ENCODE peak calls at places on chromosomes 7 and 10, in five cellular contexts. One of them, this sample, is unnamed.

GRCh38 chr7:78620931-78621330 is 822.4 kb downstream of the PHTF2 start:
- DNase-seq in fibroblast of gingiva: no peak
- DNase-seq in putamen: no peak
- DNase-seq in AG08396: no peak
- DNase-seq in HTR-8/SVneo: no peak
- DNase-seq in this sample: no peak

GRCh38 chr10:77281719-77282118 is 355.9 kb downstream of the KCNMA1 start:
- DNase-seq in fibroblast of gingiva: no peak
- DNase-seq in AG08396: no peak
- DNase-seq in putamen: no peak
- DNase-seq in HTR-8/SVneo: no peak
- DNase-seq in this sample: no peak

GRCh38 chr7:151075662-151075971 is 5.0 kb downstream of the FASTK start:
- DNase-seq in AG08396: no peak
- DNase-seq in fibroblast of gingiva: no peak
- DNase-seq in HTR-8/SVneo: no peak
- DNase-seq in putamen: no peak
- DNase-seq in this sample: no peak

GRCh38 chr10:110893559-110894179 is 21.9 kb downstream of the PDCD4 start:
- DNase-seq in fibroblast of gingiva: peak
- DNase-seq in putamen: peak
- DNase-seq in AG08396: peak
- DNase-seq in HTR-8/SVneo: no peak
- DNase-seq in this sample: no peak

GRCh38 chr10:115001506-115002381 is 63.7 kb downstream of the TRUB1 start:
- DNase-seq in HTR-8/SVneo: no peak
- DNase-seq in putamen: no peak
- DNase-seq in fibroblast of gingiva: no peak
- DNase-seq in AG08396: peak
- DNase-seq in this sample: peak

GRCh38 chr7:107725138-107725740 is 18.7 kb upstream of the CBLL1 start:
- DNase-seq in fibroblast of gingiva: peak
- DNase-seq in putamen: peak
- DNase-seq in AG08396: peak
- DNase-seq in HTR-8/SVneo: peak
- DNase-seq in this sample: peak

GRCh38 chr7:36526720-36527548 is 137.3 kb downstream of the ANLN start:
- DNase-seq in AG08396: peak
- DNase-seq in fibroblast of gingiva: peak
- DNase-seq in HTR-8/SVneo: peak
- DNase-seq in putamen: no peak
- DNase-seq in this sample: no peak

GRCh38 chr10:88094795-88095194 is 231.4 kb downstream of the PTEN start:
- DNase-seq in putamen: no peak
- DNase-seq in fibroblast of gingiva: no peak
- DNase-seq in AG08396: no peak
- DNase-seq in HTR-8/SVneo: no peak
- DNase-seq in this sample: no peak

GRCh38 chr10:103724771-103725170 is 130.6 kb downstream of the SH3PXD2A start:
- DNase-seq in fibroblast of gingiva: no peak
- DNase-seq in putamen: no peak
- DNase-seq in AG08396: no peak
- DNase-seq in HTR-8/SVneo: no peak
- DNase-seq in this sample: no peak

GRCh38 chr7:4227105-4228010 is 454.7 kb upstream of the FOXK1 start:
- DNase-seq in fibroblast of gingiva: peak
- DNase-seq in putamen: no peak
- DNase-seq in AG08396: no peak
- DNase-seq in HTR-8/SVneo: no peak
- DNase-seq in this sample: no peak

GRCh38 chr7:130887182-130888016 is 153.4 kb upstream of the KLF14 start:
- DNase-seq in AG08396: no peak
- DNase-seq in fibroblast of gingiva: peak
- DNase-seq in HTR-8/SVneo: peak
- DNase-seq in putamen: no peak
- DNase-seq in this sample: no peak

GRCh38 chr7:5495581-5496375 is 72.1 kb upstream of the TNRC18 start:
- DNase-seq in putamen: peak
- DNase-seq in AG08396: no peak
- DNase-seq in HTR-8/SVneo: no peak
- DNase-seq in fibroblast of gingiva: peak
- DNase-seq in this sample: no peak

GRCh38 chr10:91190388-91190870 is 30.0 kb upstream of the PCGF5 start:
- DNase-seq in HTR-8/SVneo: no peak
- DNase-seq in fibroblast of gingiva: peak
- DNase-seq in AG08396: peak
- DNase-seq in putamen: no peak
- DNase-seq in this sample: no peak

GRCh38 chr7:7897509-7897908 is 71.1 kb upstream of the GLCCI1 start:
- DNase-seq in fibroblast of gingiva: no peak
- DNase-seq in HTR-8/SVneo: no peak
- DNase-seq in putamen: no peak
- DNase-seq in AG08396: no peak
- DNase-seq in this sample: no peak

GRCh38 chr7:66626236-66626957 is 2.3 kb upstream of the KCTD7 start:
- DNase-seq in putamen: no peak
- DNase-seq in AG08396: peak
- DNase-seq in fibroblast of gingiva: peak
- DNase-seq in HTR-8/SVneo: no peak
- DNase-seq in this sample: no peak

GRCh38 chr10:119313645-119314044 is 106.3 kb downstream of the GRK5 start:
- DNase-seq in putamen: no peak
- DNase-seq in fibroblast of gingiva: no peak
- DNase-seq in HTR-8/SVneo: no peak
- DNase-seq in AG08396: no peak
- DNase-seq in this sample: no peak

GRCh38 chr7:155208681-155209477 is 88.8 kb upstream of the INSIG1 start:
- DNase-seq in fibroblast of gingiva: peak
- DNase-seq in HTR-8/SVneo: no peak
- DNase-seq in putamen: no peak
- DNase-seq in AG08396: no peak
- DNase-seq in this sample: no peak

GRCh38 chr7:18552311-18552916 is 56.9 kb downstream of the HDAC9 start:
- DNase-seq in HTR-8/SVneo: no peak
- DNase-seq in putamen: no peak
- DNase-seq in AG08396: no peak
- DNase-seq in fibroblast of gingiva: no peak
- DNase-seq in this sample: no peak

GRCh38 chr10:132175907-132176581 is 10.7 kb upstream of the DPYSL4 start:
- DNase-seq in putamen: peak
- DNase-seq in AG08396: no peak
- DNase-seq in HTR-8/SVneo: no peak
- DNase-seq in fibroblast of gingiva: no peak
- DNase-seq in this sample: no peak